ENCODE peak calls at places on chromosomes 4 and X, in seven cellular contexts. One of them, this sample, is unnamed.

GRCh38 chr4:28007693-28008092 is 1147.1 kb downstream of the STIM2 start:
- DNase-seq in activated naive CD4-positive, alpha-beta T cell treated with anti-CD3 and anti-CD28 coated beads, Interleukin-2, amount 50 U/mL, for 16 hours: no peak
- DNase-seq in naive thymus-derived CD8-positive, alpha-beta T cell: no peak
- DNase-seq in amniotic epithelial cell: no peak
- DNase-seq in NCI-H1092: no peak
- DNase-seq in Karpas-422: no peak
- DNase-seq in GM10248: no peak
- DNase-seq in this sample: no peak

GRCh38 chr4:89563431-89563830 is 255.8 kb upstream of the GPRIN3 start:
- DNase-seq in activated naive CD4-positive, alpha-beta T cell treated with anti-CD3 and anti-CD28 coated beads, Interleukin-2, amount 50 U/mL, for 16 hours: no peak
- DNase-seq in naive thymus-derived CD8-positive, alpha-beta T cell: no peak
- DNase-seq in amniotic epithelial cell: peak
- DNase-seq in NCI-H1092: no peak
- DNase-seq in Karpas-422: no peak
- DNase-seq in GM10248: no peak
- DNase-seq in this sample: no peak

GRCh38 chrX:85851418-85851817 is 195.9 kb downstream of the CHM start:
- DNase-seq in activated naive CD4-positive, alpha-beta T cell treated with anti-CD3 and anti-CD28 coated beads, Interleukin-2, amount 50 U/mL, for 16 hours: no peak
- DNase-seq in naive thymus-derived CD8-positive, alpha-beta T cell: no peak
- DNase-seq in amniotic epithelial cell: peak
- DNase-seq in NCI-H1092: no peak
- DNase-seq in Karpas-422: peak
- DNase-seq in GM10248: no peak
- DNase-seq in this sample: no peak

GRCh38 chr4:64520393-64520792 is 111.1 kb upstream of the TECRL start:
- DNase-seq in activated naive CD4-positive, alpha-beta T cell treated with anti-CD3 and anti-CD28 coated beads, Interleukin-2, amount 50 U/mL, for 16 hours: no peak
- DNase-seq in naive thymus-derived CD8-positive, alpha-beta T cell: no peak
- DNase-seq in amniotic epithelial cell: no peak
- DNase-seq in NCI-H1092: peak
- DNase-seq in Karpas-422: no peak
- DNase-seq in GM10248: no peak
- DNase-seq in this sample: no peak

GRCh38 chrX:147912093-147912801 is 528 bp downstream of the FMR1 start:
- DNase-seq in activated naive CD4-positive, alpha-beta T cell treated with anti-CD3 and anti-CD28 coated beads, Interleukin-2, amount 50 U/mL, for 16 hours: peak
- DNase-seq in naive thymus-derived CD8-positive, alpha-beta T cell: peak
- DNase-seq in amniotic epithelial cell: peak
- DNase-seq in NCI-H1092: peak
- DNase-seq in Karpas-422: peak
- DNase-seq in GM10248: peak
- DNase-seq in this sample: peak

GRCh38 chrX:74421181-74422028 is at the start of gene SLC16A2:
- DNase-seq in activated naive CD4-positive, alpha-beta T cell treated with anti-CD3 and anti-CD28 coated beads, Interleukin-2, amount 50 U/mL, for 16 hours: peak
- DNase-seq in naive thymus-derived CD8-positive, alpha-beta T cell: peak
- DNase-seq in amniotic epithelial cell: peak
- DNase-seq in NCI-H1092: peak
- DNase-seq in Karpas-422: no peak
- DNase-seq in GM10248: peak
- DNase-seq in this sample: peak

GRCh38 chrX:129771266-129771995 is 8.3 kb upstream of the SASH3 start:
- DNase-seq in activated naive CD4-positive, alpha-beta T cell treated with anti-CD3 and anti-CD28 coated beads, Interleukin-2, amount 50 U/mL, for 16 hours: peak
- DNase-seq in naive thymus-derived CD8-positive, alpha-beta T cell: no peak
- DNase-seq in amniotic epithelial cell: no peak
- DNase-seq in NCI-H1092: no peak
- DNase-seq in Karpas-422: no peak
- DNase-seq in GM10248: no peak
- DNase-seq in this sample: no peak

GRCh38 chr4:1856920-1857699 is 1.2 kb upstream of the LETM1 start:
- DNase-seq in activated naive CD4-positive, alpha-beta T cell treated with anti-CD3 and anti-CD28 coated beads, Interleukin-2, amount 50 U/mL, for 16 hours: no peak
- DNase-seq in naive thymus-derived CD8-positive, alpha-beta T cell: no peak
- DNase-seq in amniotic epithelial cell: no peak
- DNase-seq in NCI-H1092: no peak
- DNase-seq in Karpas-422: no peak
- DNase-seq in GM10248: no peak
- DNase-seq in this sample: no peak

GRCh38 chr4:109730294-109731051 is 603 bp upstream of the PLA2G12A start:
- DNase-seq in activated naive CD4-positive, alpha-beta T cell treated with anti-CD3 and anti-CD28 coated beads, Interleukin-2, amount 50 U/mL, for 16 hours: no peak
- DNase-seq in naive thymus-derived CD8-positive, alpha-beta T cell: peak
- DNase-seq in amniotic epithelial cell: peak
- DNase-seq in NCI-H1092: peak
- DNase-seq in Karpas-422: no peak
- DNase-seq in GM10248: no peak
- DNase-seq in this sample: no peak

GRCh38 chrX:107602694-107603239 is 25.5 kb upstream of the PRPS1 start:
- DNase-seq in activated naive CD4-positive, alpha-beta T cell treated with anti-CD3 and anti-CD28 coated beads, Interleukin-2, amount 50 U/mL, for 16 hours: no peak
- DNase-seq in naive thymus-derived CD8-positive, alpha-beta T cell: no peak
- DNase-seq in amniotic epithelial cell: no peak
- DNase-seq in NCI-H1092: no peak
- DNase-seq in Karpas-422: no peak
- DNase-seq in GM10248: no peak
- DNase-seq in this sample: no peak

GRCh38 chrX:38857736-38858432 is 56.6 kb downstream of the MID1IP1 start:
- DNase-seq in activated naive CD4-positive, alpha-beta T cell treated with anti-CD3 and anti-CD28 coated beads, Interleukin-2, amount 50 U/mL, for 16 hours: no peak
- DNase-seq in naive thymus-derived CD8-positive, alpha-beta T cell: no peak
- DNase-seq in amniotic epithelial cell: no peak
- DNase-seq in NCI-H1092: no peak
- DNase-seq in Karpas-422: no peak
- DNase-seq in GM10248: no peak
- DNase-seq in this sample: no peak

GRCh38 chrX:49129427-49129826 is 5.9 kb upstream of the GPKOW start:
- DNase-seq in activated naive CD4-positive, alpha-beta T cell treated with anti-CD3 and anti-CD28 coated beads, Interleukin-2, amount 50 U/mL, for 16 hours: no peak
- DNase-seq in naive thymus-derived CD8-positive, alpha-beta T cell: no peak
- DNase-seq in amniotic epithelial cell: no peak
- DNase-seq in NCI-H1092: no peak
- DNase-seq in Karpas-422: no peak
- DNase-seq in GM10248: no peak
- DNase-seq in this sample: peak